ENCODE peak calls at places on chromosomes 7 and 10, in eight cellular contexts. One of them, this sample, is unnamed.

GRCh38 chr7:67913604-67914003 is 917.0 kb downstream of the TYW1 start:
- DNase-seq in AG04450: no peak
- DNase-seq in pancreas: no peak
- DNase-seq in hepatocyte: no peak
- DNase-seq in breast epithelium: no peak
- DNase-seq in thoracic aorta: no peak
- DNase-seq in endodermal cell: no peak
- DNase-seq in PC-3: no peak
- DNase-seq in this sample: no peak

GRCh38 chr10:36492590-36493510 is 632.5 kb upstream of the ANKRD30A start:
- DNase-seq in AG04450: no peak
- DNase-seq in pancreas: no peak
- DNase-seq in hepatocyte: no peak
- DNase-seq in breast epithelium: no peak
- DNase-seq in thoracic aorta: no peak
- DNase-seq in endodermal cell: no peak
- DNase-seq in PC-3: peak; percentile 99
- DNase-seq in this sample: no peak

GRCh38 chr7:144842377-144842851 is 6.6 kb upstream of the TPK1 start:
- DNase-seq in AG04450: no peak
- DNase-seq in pancreas: peak; percentile 72
- DNase-seq in hepatocyte: peak; percentile 40
- DNase-seq in breast epithelium: no peak
- DNase-seq in thoracic aorta: no peak
- DNase-seq in endodermal cell: peak; percentile 54
- DNase-seq in PC-3: no peak
- DNase-seq in this sample: no peak

GRCh38 chr10:75238182-75239180 is 2.7 kb upstream of the COMTD1 start:
- DNase-seq in AG04450: no peak
- DNase-seq in pancreas: no peak
- DNase-seq in hepatocyte: no peak
- DNase-seq in breast epithelium: no peak
- DNase-seq in thoracic aorta: no peak
- DNase-seq in endodermal cell: peak; percentile 63
- DNase-seq in PC-3: no peak
- DNase-seq in this sample: no peak

GRCh38 chr10:43863859-43864591 is 215.3 kb upstream of the ZNF32 start:
- DNase-seq in AG04450: peak; percentile 26
- DNase-seq in pancreas: no peak
- DNase-seq in hepatocyte: peak; percentile 74
- DNase-seq in breast epithelium: no peak
- DNase-seq in thoracic aorta: no peak
- DNase-seq in endodermal cell: no peak
- DNase-seq in PC-3: peak; percentile 77
- DNase-seq in this sample: peak; percentile 75

GRCh38 chr10:4130685-4131084 is 345.7 kb upstream of the KLF6 start:
- DNase-seq in AG04450: no peak
- DNase-seq in pancreas: no peak
- DNase-seq in hepatocyte: no peak
- DNase-seq in breast epithelium: no peak
- DNase-seq in thoracic aorta: no peak
- DNase-seq in endodermal cell: no peak
- DNase-seq in PC-3: no peak
- DNase-seq in this sample: no peak

GRCh38 chr10:127525686-127526085 is 23.4 kb upstream of the NPS start:
- DNase-seq in AG04450: no peak
- DNase-seq in pancreas: no peak
- DNase-seq in hepatocyte: no peak
- DNase-seq in breast epithelium: no peak
- DNase-seq in thoracic aorta: no peak
- DNase-seq in endodermal cell: no peak
- DNase-seq in PC-3: no peak
- DNase-seq in this sample: no peak

GRCh38 chr7:112157072-112157471 is 49.1 kb downstream of the DOCK4 start:
- DNase-seq in AG04450: no peak
- DNase-seq in pancreas: no peak
- DNase-seq in hepatocyte: no peak
- DNase-seq in breast epithelium: no peak
- DNase-seq in thoracic aorta: no peak
- DNase-seq in endodermal cell: no peak
- DNase-seq in PC-3: peak; percentile 48
- DNase-seq in this sample: no peak

GRCh38 chr7:30134523-30135270 is at the start of gene MTURN:
- DNase-seq in AG04450: peak; percentile 44
- DNase-seq in pancreas: peak; percentile 85
- DNase-seq in hepatocyte: peak; percentile 95
- DNase-seq in breast epithelium: peak; percentile 87
- DNase-seq in thoracic aorta: peak; percentile 60
- DNase-seq in endodermal cell: peak; percentile 95
- DNase-seq in PC-3: peak; percentile 73
- DNase-seq in this sample: peak; percentile 92

GRCh38 chr7:26178272-26178960 is 22.1 kb downstream of the HNRNPA2B1 start:
- DNase-seq in AG04450: no peak
- DNase-seq in pancreas: no peak
- DNase-seq in hepatocyte: no peak
- DNase-seq in breast epithelium: no peak
- DNase-seq in thoracic aorta: no peak
- DNase-seq in endodermal cell: no peak
- DNase-seq in PC-3: no peak
- DNase-seq in this sample: no peak

GRCh38 chr10:3906511-3907111 is 121.6 kb upstream of the KLF6 start:
- DNase-seq in AG04450: peak; percentile 82
- DNase-seq in pancreas: no peak
- DNase-seq in hepatocyte: peak; percentile 51
- DNase-seq in breast epithelium: no peak
- DNase-seq in thoracic aorta: no peak
- DNase-seq in endodermal cell: no peak
- DNase-seq in PC-3: peak; percentile 69
- DNase-seq in this sample: no peak

GRCh38 chr7:155342313-155342712 is 44.6 kb downstream of the INSIG1 start:
- DNase-seq in AG04450: no peak
- DNase-seq in pancreas: no peak
- DNase-seq in hepatocyte: no peak
- DNase-seq in breast epithelium: no peak
- DNase-seq in thoracic aorta: no peak
- DNase-seq in endodermal cell: peak; percentile 25
- DNase-seq in PC-3: no peak
- DNase-seq in this sample: peak; percentile 64

GRCh38 chr10:110212119-110213006 is 5.0 kb downstream of the MXI1 start:
- DNase-seq in AG04450: no peak
- DNase-seq in pancreas: no peak
- DNase-seq in hepatocyte: peak; percentile 22
- DNase-seq in breast epithelium: no peak
- DNase-seq in thoracic aorta: no peak
- DNase-seq in endodermal cell: no peak
- DNase-seq in PC-3: no peak
- DNase-seq in this sample: no peak

GRCh38 chr7:8178353-8178752 is 83.6 kb downstream of the ICA1 start:
- DNase-seq in AG04450: no peak
- DNase-seq in pancreas: no peak
- DNase-seq in hepatocyte: no peak
- DNase-seq in breast epithelium: no peak
- DNase-seq in thoracic aorta: no peak
- DNase-seq in endodermal cell: no peak
- DNase-seq in PC-3: no peak
- DNase-seq in this sample: no peak

GRCh38 chr7:8177109-8177933 is 84.6 kb downstream of the ICA1 start:
- DNase-seq in AG04450: no peak
- DNase-seq in pancreas: no peak
- DNase-seq in hepatocyte: no peak
- DNase-seq in breast epithelium: no peak
- DNase-seq in thoracic aorta: no peak
- DNase-seq in endodermal cell: no peak
- DNase-seq in PC-3: no peak
- DNase-seq in this sample: no peak

GRCh38 chr7:8176370-8177081 is 85.4 kb downstream of the ICA1 start:
- DNase-seq in AG04450: no peak
- DNase-seq in pancreas: no peak
- DNase-seq in hepatocyte: no peak
- DNase-seq in breast epithelium: no peak
- DNase-seq in thoracic aorta: no peak
- DNase-seq in endodermal cell: no peak
- DNase-seq in PC-3: no peak
- DNase-seq in this sample: no peak

GRCh38 chr7:8172372-8173354 is 89.3 kb downstream of the ICA1 start:
- DNase-seq in AG04450: no peak
- DNase-seq in pancreas: no peak
- DNase-seq in hepatocyte: no peak
- DNase-seq in breast epithelium: no peak
- DNase-seq in thoracic aorta: no peak
- DNase-seq in endodermal cell: no peak
- DNase-seq in PC-3: no peak
- DNase-seq in this sample: no peak

GRCh38 chr7:8175929-8176369 is 86.0 kb downstream of the ICA1 start:
- DNase-seq in AG04450: no peak
- DNase-seq in pancreas: no peak
- DNase-seq in hepatocyte: peak; percentile 25
- DNase-seq in breast epithelium: no peak
- DNase-seq in thoracic aorta: no peak
- DNase-seq in endodermal cell: no peak
- DNase-seq in PC-3: no peak
- DNase-seq in this sample: no peak
- H3K4me3 ChIP-seq in AG04450: no peak overlapping the region
- H3K4me3 ChIP-seq in pancreas: no peak overlapping the region
- H3K4me3 ChIP-seq in hepatocyte: no peak overlapping the region
- H3K4me3 ChIP-seq in breast epithelium: no peak overlapping the region
- H3K4me3 ChIP-seq in thoracic aorta: no peak overlapping the region
- H3K4me3 ChIP-seq in endodermal cell: no peak overlapping the region
- H3K4me3 ChIP-seq in PC-3: no peak overlapping the region
- H3K4me3 ChIP-seq in this sample: no peak overlapping the region

GRCh38 chr7:92671502-92672169 is 81.4 kb upstream of the FAM133B start:
- DNase-seq in AG04450: no peak
- DNase-seq in pancreas: no peak
- DNase-seq in hepatocyte: no peak
- DNase-seq in breast epithelium: no peak
- DNase-seq in thoracic aorta: no peak
- DNase-seq in endodermal cell: no peak
- DNase-seq in PC-3: peak; percentile 72
- DNase-seq in this sample: no peak
- H3K27ac ChIP-seq in AG04450: no peak overlapping the region
- H3K27ac ChIP-seq in pancreas: no peak overlapping the region
- H3K27ac ChIP-seq in hepatocyte: no peak overlapping the region
- H3K27ac ChIP-seq in breast epithelium: no peak overlapping the region
- H3K27ac ChIP-seq in thoracic aorta: no peak overlapping the region
- H3K27ac ChIP-seq in endodermal cell: no peak overlapping the region
- H3K27ac ChIP-seq in PC-3: peak overlapping the region; percentile 58
- H3K27ac ChIP-seq in this sample: no peak overlapping the region

DNA sequence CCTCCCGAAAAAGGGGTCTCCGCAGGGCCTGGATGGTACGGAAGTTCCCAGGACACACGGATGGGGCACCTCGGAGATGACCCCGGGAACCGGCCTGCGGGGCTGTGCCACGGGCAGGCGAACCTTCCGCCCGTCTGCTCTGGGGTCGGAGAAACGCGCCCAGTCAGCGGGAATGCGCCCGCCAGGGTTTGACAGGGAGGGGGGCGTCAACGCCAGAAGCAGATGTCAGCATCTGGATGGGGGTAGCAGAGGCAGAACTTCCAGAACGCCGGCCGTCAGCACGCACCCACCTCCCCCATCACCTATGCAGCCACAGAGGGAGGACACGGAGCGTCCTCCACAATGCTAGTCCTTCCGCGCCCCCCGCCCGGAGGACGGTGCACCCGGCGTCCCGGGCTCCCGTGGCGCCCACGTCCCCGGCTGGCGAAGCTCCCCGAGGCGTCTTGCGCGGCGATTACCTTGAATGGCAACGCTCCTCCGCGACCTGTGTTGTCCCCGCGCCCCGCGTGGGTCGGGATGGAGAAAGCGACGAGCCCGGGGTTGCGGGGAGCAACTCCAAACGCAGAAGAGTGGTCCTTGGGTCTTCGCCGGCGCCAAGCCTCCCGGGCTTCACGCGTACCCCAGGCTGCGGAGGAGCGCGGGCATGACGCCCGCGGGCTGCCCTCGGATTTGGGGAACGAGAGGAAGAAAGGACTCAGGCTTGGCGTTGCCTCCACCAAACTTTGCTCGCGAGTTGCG is 571 bp downstream of the FGFR2 start:
- DNase-seq in AG04450: no peak
- DNase-seq in pancreas: no peak
- DNase-seq in hepatocyte: peak; percentile 39
- DNase-seq in breast epithelium: no peak
- DNase-seq in thoracic aorta: no peak
- DNase-seq in endodermal cell: peak; percentile 78
- DNase-seq in PC-3: no peak
- DNase-seq in this sample: no peak
- TF ChIP-seq CTCF in AG04450: no peak
- TF ChIP-seq CTCF in pancreas: no peak
- TF ChIP-seq CTCF in hepatocyte: no peak
- TF ChIP-seq CTCF in breast epithelium: no peak
- TF ChIP-seq CTCF in thoracic aorta: no peak
- TF ChIP-seq CTCF in endodermal cell: no peak
- TF ChIP-seq CTCF in PC-3: no peak
- TF ChIP-seq CTCF in this sample: no peak

DNA sequence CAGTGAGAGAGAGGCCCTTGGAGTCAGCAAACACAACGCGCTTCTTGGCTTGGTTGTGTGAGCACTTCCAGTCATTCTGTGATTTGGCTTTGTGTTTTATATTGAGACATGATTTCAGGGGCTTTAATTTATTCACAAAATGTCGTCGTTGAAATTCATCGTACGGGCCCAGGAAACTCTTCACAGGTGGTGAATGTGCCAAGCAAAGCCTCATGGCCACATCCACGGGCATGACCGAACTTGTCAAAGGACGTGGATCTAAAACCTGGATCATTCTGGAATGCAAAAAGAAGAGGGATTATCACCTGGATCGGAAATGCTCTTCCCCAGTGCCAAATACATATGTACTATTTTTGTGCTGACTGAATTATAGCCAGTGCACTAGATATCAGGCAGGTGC is 2.3 kb downstream of the PPP1R3C start:
- DNase-seq in AG04450: no peak
- DNase-seq in pancreas: no peak
- DNase-seq in hepatocyte: no peak
- DNase-seq in breast epithelium: no peak
- DNase-seq in thoracic aorta: no peak
- DNase-seq in endodermal cell: no peak
- DNase-seq in PC-3: no peak
- DNase-seq in this sample: no peak
- H3K4me3 ChIP-seq in AG04450: peak overlapping the region; percentile 85
- H3K4me3 ChIP-seq in pancreas: peak overlapping the region; percentile 69
- H3K4me3 ChIP-seq in hepatocyte: no peak overlapping the region
- H3K4me3 ChIP-seq in breast epithelium: no peak overlapping the region
- H3K4me3 ChIP-seq in thoracic aorta: peak overlapping the region; percentile 76
- H3K4me3 ChIP-seq in endodermal cell: no peak overlapping the region
- H3K4me3 ChIP-seq in PC-3: no peak overlapping the region
- H3K4me3 ChIP-seq in this sample: peak overlapping the region; percentile 79

GRCh38 chr10:78319371-78319770 is 285.7 kb downstream of the RPS24 start:
- DNase-seq in AG04450: no peak
- DNase-seq in pancreas: no peak
- DNase-seq in hepatocyte: peak; percentile 65
- DNase-seq in breast epithelium: no peak
- DNase-seq in thoracic aorta: no peak
- DNase-seq in endodermal cell: no peak
- DNase-seq in PC-3: no peak
- DNase-seq in this sample: peak; percentile 40
- H3K27ac ChIP-seq in AG04450: no peak overlapping the region
- H3K27ac ChIP-seq in pancreas: no peak overlapping the region
- H3K27ac ChIP-seq in hepatocyte: no peak overlapping the region
- H3K27ac ChIP-seq in breast epithelium: no peak overlapping the region
- H3K27ac ChIP-seq in thoracic aorta: no peak overlapping the region
- H3K27ac ChIP-seq in endodermal cell: no peak overlapping the region
- H3K27ac ChIP-seq in PC-3: no peak overlapping the region
- H3K27ac ChIP-seq in this sample: no peak overlapping the region

This sample was measured in coronary artery.